ENCODE peak calls at places on chromosomes 6 and 20, in seven cellular contexts. One of them, this sample, is unnamed.

GRCh38 chr6:1726341-1726763 is 116.6 kb downstream of the FOXC1 start:
- DNase-seq in GM19239: no peak
- DNase-seq in adipocyte: no peak
- DNase-seq in right atrium auricular region: no peak
- DNase-seq in T-helper 2 cell: no peak
- DNase-seq in NCI-H2081: no peak
- DNase-seq in HEK293T: no peak
- DNase-seq in this sample: no peak

GRCh38 chr6:148559848-148560433 is 186.9 kb upstream of the UST start:
- DNase-seq in GM19239: peak; percentile 60
- DNase-seq in adipocyte: peak; percentile 91
- DNase-seq in right atrium auricular region: peak; percentile 77
- DNase-seq in T-helper 2 cell: peak; percentile 53
- DNase-seq in NCI-H2081: peak; percentile 45
- DNase-seq in HEK293T: peak; percentile 93
- DNase-seq in this sample: peak; percentile 55

GRCh38 chr20:7818477-7818876 is 121.8 kb downstream of the HAO1 start:
- DNase-seq in GM19239: no peak
- DNase-seq in adipocyte: no peak
- DNase-seq in right atrium auricular region: no peak
- DNase-seq in T-helper 2 cell: no peak
- DNase-seq in NCI-H2081: no peak
- DNase-seq in HEK293T: no peak
- DNase-seq in this sample: no peak

GRCh38 chr6:159819932-159820640 is 20.0 kb downstream of the PNLDC1 start:
- DNase-seq in GM19239: no peak
- DNase-seq in adipocyte: no peak
- DNase-seq in right atrium auricular region: no peak
- DNase-seq in T-helper 2 cell: no peak
- DNase-seq in NCI-H2081: no peak
- DNase-seq in HEK293T: no peak
- DNase-seq in this sample: no peak

GRCh38 chr6:63442870-63443269 is 123.1 kb upstream of the LGSN start:
- DNase-seq in GM19239: no peak
- DNase-seq in adipocyte: no peak
- DNase-seq in right atrium auricular region: no peak
- DNase-seq in T-helper 2 cell: no peak
- DNase-seq in NCI-H2081: no peak
- DNase-seq in HEK293T: no peak
- DNase-seq in this sample: no peak

GRCh38 chr20:8798505-8798904 is 270.4 kb upstream of the PLCB4 start:
- DNase-seq in GM19239: no peak
- DNase-seq in adipocyte: peak; percentile 39
- DNase-seq in right atrium auricular region: no peak
- DNase-seq in T-helper 2 cell: no peak
- DNase-seq in NCI-H2081: no peak
- DNase-seq in HEK293T: no peak
- DNase-seq in this sample: peak; percentile 31

GRCh38 chr20:9551808-9552550 is 37.6 kb downstream of the LAMP5 start:
- DNase-seq in GM19239: no peak
- DNase-seq in adipocyte: no peak
- DNase-seq in right atrium auricular region: no peak
- DNase-seq in T-helper 2 cell: no peak
- DNase-seq in NCI-H2081: no peak
- DNase-seq in HEK293T: no peak
- DNase-seq in this sample: no peak

GRCh38 chr6:25038992-25039391 is 103.2 kb upstream of the RIPOR2 start:
- DNase-seq in GM19239: no peak
- DNase-seq in adipocyte: no peak
- DNase-seq in right atrium auricular region: no peak
- DNase-seq in T-helper 2 cell: no peak
- DNase-seq in NCI-H2081: no peak
- DNase-seq in HEK293T: no peak
- DNase-seq in this sample: no peak

GRCh38 chr6:7417684-7418083 is 28.1 kb downstream of the RIOK1 start:
- DNase-seq in GM19239: no peak
- DNase-seq in adipocyte: no peak
- DNase-seq in right atrium auricular region: no peak
- DNase-seq in T-helper 2 cell: no peak
- DNase-seq in NCI-H2081: no peak
- DNase-seq in HEK293T: no peak
- DNase-seq in this sample: no peak

This sample was measured in fibroblast of gingiva.